ENCODE peak calls at places on chromosome 18, in nine cellular contexts. T is AML-193; Z is BJ; U is activated CD8-positive, alpha-beta memory T cell treated with anti-CD3 and anti-CD28 coated beads for 48 hours; I is posterior cingulate gyrus; Y is glomerular endothelial cell; Q is SHP77; V is NCI-H1930; R is fibroblast of the aortic adventitia. S is an unnamed sample.

GRCh38 chr18:24517554-24517953 is 57.1 kb downstream of the HRH4 start:
- DNase-seq in T (no peak), I (no peak), Q (no peak), R (no peak), U (no peak), Z (no peak), V (no peak), Y (no peak), S (no peak)

GRCh38 chr18:50117876-50118275 is 77.1 kb downstream of the MYO5B start:
- DNase-seq in Q (no peak), V (peak), Y (no peak), R (no peak), I (no peak), Z (no peak), U (no peak), T (no peak), S (no peak)

GRCh38 chr18:46224181-46224775 is 120.1 kb downstream of the HAUS1 start:
- DNase-seq in Y (no peak), Z (no peak), I (no peak), T (no peak), V (no peak), R (peak), U (no peak), Q (no peak), S (no peak)

GRCh38 chr18:33844232-33844631 is 266.2 kb downstream of the ASXL3 start:
- DNase-seq in R (no peak), Y (no peak), Q (no peak), Z (no peak), T (no peak), U (no peak), V (no peak), I (peak), S (no peak)

GRCh38 chr18:11955299-11956029 is 25.8 kb upstream of the IMPA2 start:
- DNase-seq in V (no peak), Y (peak), U (no peak), Z (peak), R (peak), I (peak), Q (peak), T (peak), S (no peak)

GRCh38 chr18:9421096-9421495 is 54.2 kb upstream of the RALBP1 start:
- DNase-seq in U (no peak), Q (no peak), R (no peak), V (no peak), Z (no peak), T (no peak), I (no peak), Y (no peak), S (no peak)

GRCh38 chr18:48846423-48846932 is 104.3 kb downstream of the SMAD7 start:
- DNase-seq in U (no peak), Q (no peak), Z (no peak), V (no peak), Y (no peak), I (no peak), R (no peak), T (no peak), S (no peak)

GRCh38 chr18:10182009-10182624 is 268.3 kb downstream of the VAPA start:
- DNase-seq in T (no peak), Y (no peak), I (no peak), R (no peak), U (no peak), Q (no peak), Z (no peak), V (no peak), S (no peak)

GRCh38 chr18:14971461-14972185 is 223.7 kb downstream of the ANKRD30B start:
- DNase-seq in Z (no peak), V (no peak), T (no peak), Y (no peak), U (no peak), I (no peak), Q (no peak), R (peak), S (no peak)

GRCh38 chr18:23972416-23972815 is 42.1 kb upstream of the TTC39C start:
- DNase-seq in Z (no peak), I (no peak), Y (no peak), Q (no peak), T (no peak), V (no peak), U (no peak), R (no peak), S (no peak)

GRCh38 chr18:12579775-12580174 is 78.1 kb downstream of the SPIRE1 start:
- DNase-seq in Y (no peak), Z (no peak), V (no peak), Q (no peak), U (no peak), T (no peak), I (no peak), R (no peak), S (no peak)

GRCh38 chr18:354456-354855 is 86.6 kb upstream of the THOC1 start:
- DNase-seq in Y (no peak), T (no peak), U (no peak), I (no peak), V (no peak), R (peak), Z (no peak), Q (no peak), S (no peak)

GRCh38 chr18:48831802-48832201 is 119.0 kb downstream of the SMAD7 start:
- DNase-seq in V (no peak), Y (no peak), Z (no peak), I (no peak), Q (no peak), T (no peak), U (no peak), R (no peak), S (no peak)

GRCh38 chr18:51569153-51569552 is 371.7 kb upstream of the MEX3C start:
- DNase-seq in U (no peak), I (no peak), R (no peak), Y (no peak), T (no peak), V (no peak), Z (no peak), Q (peak), S (no peak)

GRCh38 chr18:57698571-57699276 is 77.1 kb upstream of the NARS1 start:
- DNase-seq in U (no peak), T (no peak), I (no peak), Y (no peak), Z (peak), V (no peak), R (peak), Q (no peak), S (no peak)

GRCh38 chr18:31399336-31400032 is 22.9 kb downstream of the DSG4 start:
- DNase-seq in T (no peak), Z (no peak), R (no peak), U (no peak), Y (no peak), I (no peak), V (no peak), Q (no peak), S (no peak)

GRCh38 chr18:79438089-79438488 is 42.4 kb downstream of the NFATC1 start:
- DNase-seq in Y (no peak), Z (no peak), V (no peak), R (no peak), T (no peak), U (no peak), Q (no peak), I (no peak), S (no peak)

GRCh38 chr18:9755603-9756002 is 47.5 kb downstream of the RAB31 start:
- DNase-seq in T (peak), U (no peak), V (no peak), I (no peak), R (no peak), Y (no peak), Z (no peak), Q (no peak), S (no peak)